ENCODE peak calls at places on chromosomes 3 and 15, in four cellular contexts. One of them, this sample, is unnamed.

GRCh38 chr15:37014137-37014536 is 86.2 kb downstream of the MEIS2 start:
- DNase-seq in K562: no peak
- DNase-seq in H1: no peak
- DNase-seq in HepG2: no peak
- DNase-seq in this sample: no peak

GRCh38 chr3:9746330-9746729 is 3.4 kb upstream of the OGG1 start:
- DNase-seq in K562: no peak
- DNase-seq in H1: no peak
- DNase-seq in HepG2: no peak
- DNase-seq in this sample: no peak

GRCh38 chr3:195148553-195148952 is 122.4 kb downstream of the XXYLT1 start:
- DNase-seq in K562: no peak
- DNase-seq in H1: no peak
- DNase-seq in HepG2: no peak
- DNase-seq in this sample: no peak

GRCh38 chr3:13083898-13084297 is 10.7 kb upstream of the IQSEC1 start:
- DNase-seq in K562: no peak
- DNase-seq in H1: no peak
- DNase-seq in HepG2: no peak
- DNase-seq in this sample: no peak

GRCh38 chr3:14496351-14496750 is 43.8 kb downstream of the GRIP2 start:
- DNase-seq in K562: no peak
- DNase-seq in H1: no peak
- DNase-seq in HepG2: no peak
- DNase-seq in this sample: no peak

GRCh38 chr15:101060576-101061551 is 141.7 kb downstream of the LRRK1 start:
- DNase-seq in K562: no peak
- DNase-seq in H1: no peak
- DNase-seq in HepG2: no peak
- DNase-seq in this sample: no peak

GRCh38 chr15:42371125-42371524 is 11.8 kb downstream of the CAPN3 start:
- DNase-seq in K562: peak
- DNase-seq in H1: no peak
- DNase-seq in HepG2: peak
- DNase-seq in this sample: peak

GRCh38 chr3:5389057-5389456 is 201.6 kb downstream of the EDEM1 start:
- DNase-seq in K562: no peak
- DNase-seq in H1: no peak
- DNase-seq in HepG2: peak
- DNase-seq in this sample: peak

GRCh38 chr15:96273317-96274086 is 57.0 kb upstream of the NR2F2 start:
- DNase-seq in K562: peak
- DNase-seq in H1: no peak
- DNase-seq in HepG2: no peak
- DNase-seq in this sample: peak

GRCh38 chr3:171417813-171418212 is 42.4 kb downstream of the TNIK start:
- DNase-seq in K562: no peak
- DNase-seq in H1: no peak
- DNase-seq in HepG2: peak
- DNase-seq in this sample: no peak

GRCh38 chr3:124797426-124797945 is 67.2 kb downstream of the UMPS start:
- DNase-seq in K562: no peak
- DNase-seq in H1: no peak
- DNase-seq in HepG2: no peak
- DNase-seq in this sample: no peak

GRCh38 chr3:126200534-126200933 is 20.1 kb upstream of the ALDH1L1 start:
- DNase-seq in K562: no peak
- DNase-seq in H1: no peak
- DNase-seq in HepG2: no peak
- DNase-seq in this sample: no peak

GRCh38 chr3:60809857-60810256 is 441.4 kb downstream of the FHIT start:
- DNase-seq in K562: no peak
- DNase-seq in H1: no peak
- DNase-seq in HepG2: peak
- DNase-seq in this sample: no peak

GRCh38 chr15:99454941-99455795 is 110.6 kb upstream of the MEF2A start:
- DNase-seq in K562: no peak
- DNase-seq in H1: no peak
- DNase-seq in HepG2: peak
- DNase-seq in this sample: peak

GRCh38 chr3:112464264-112464663 is 35.0 kb downstream of the BTLA start:
- DNase-seq in K562: no peak
- DNase-seq in H1: no peak
- DNase-seq in HepG2: no peak
- DNase-seq in this sample: no peak

DNA sequence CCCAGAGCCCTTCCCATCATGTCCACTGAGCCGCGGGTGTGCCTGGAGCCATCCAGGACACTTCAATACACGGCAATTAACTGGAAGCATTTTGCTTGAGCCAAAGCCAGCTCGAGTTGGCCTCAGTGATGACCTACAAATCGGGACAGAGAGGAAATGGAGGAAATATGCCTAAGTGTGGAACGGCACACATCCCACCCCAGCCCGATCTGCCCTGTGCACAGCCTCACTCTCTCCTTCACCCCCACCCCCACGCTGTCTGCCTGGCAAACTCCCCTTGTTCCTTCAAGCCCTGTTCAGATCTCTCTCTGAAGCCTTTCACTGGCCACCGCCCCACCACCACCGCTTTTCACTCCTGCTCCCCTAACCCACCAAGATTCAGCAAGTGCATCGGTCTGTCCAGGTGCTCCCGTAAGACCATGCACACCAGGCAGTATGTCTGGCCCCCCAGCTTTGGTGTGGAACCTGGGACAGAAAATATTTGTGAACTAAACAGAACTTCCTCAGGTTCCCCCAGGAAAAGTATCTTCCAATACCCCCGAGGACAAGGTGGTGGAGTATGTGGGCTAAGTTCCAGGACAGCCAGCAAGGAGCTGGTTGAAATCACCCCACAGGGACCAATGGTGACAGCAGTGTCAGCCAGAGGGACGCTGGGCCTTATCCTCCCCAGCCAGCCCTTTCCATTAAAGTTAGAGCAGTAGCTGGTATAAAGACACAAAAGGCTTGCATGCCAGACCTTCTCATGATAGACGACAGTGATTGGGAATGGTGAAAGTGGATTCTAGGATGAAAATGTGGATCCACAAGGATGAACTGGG is 83.7 kb downstream of the VGLL4 start:
- DNase-seq in K562: no peak
- DNase-seq in H1: no peak
- DNase-seq in HepG2: no peak
- DNase-seq in this sample: no peak
- TF ChIP-seq FOSL1 in K562: no peak
- TF ChIP-seq FOSL1 in H1: no peak
- TF ChIP-seq FOSL1 in HepG2: no peak
- TF ChIP-seq FOSL1 in this sample: no peak

DNA sequence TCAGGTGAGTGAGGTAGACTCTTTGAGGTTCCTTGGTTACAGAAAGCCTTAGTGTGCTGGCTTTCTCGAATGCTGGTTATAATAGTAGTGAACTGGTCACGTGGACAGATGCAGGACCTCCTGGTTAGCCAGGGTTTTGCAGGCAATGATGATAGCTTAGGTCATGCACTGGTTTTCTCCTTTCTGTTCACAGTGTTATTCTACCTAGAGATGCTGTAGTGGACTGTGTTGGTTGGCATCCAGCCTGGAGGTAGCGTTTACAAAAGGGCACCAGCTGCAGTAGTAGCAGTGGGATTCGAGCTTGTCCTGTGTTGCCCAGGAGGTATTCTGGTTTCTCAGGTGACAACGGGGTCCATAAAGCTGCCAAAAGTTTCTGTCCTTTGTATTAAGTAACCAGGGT is 27.0 kb downstream of the PCCB start:
- DNase-seq in K562: no peak
- DNase-seq in H1: no peak
- DNase-seq in HepG2: no peak
- DNase-seq in this sample: no peak
- H3K27ac ChIP-seq in K562: no peak
- H3K27ac ChIP-seq in H1: no peak
- H3K27ac ChIP-seq in HepG2: no peak
- H3K27ac ChIP-seq in this sample: no peak

GRCh38 chr15:78638658-78639314 is 2.2 kb downstream of the CHRNB4 start:
- DNase-seq in K562: peak
- DNase-seq in H1: peak
- DNase-seq in HepG2: peak
- DNase-seq in this sample: peak
- TF ChIP-seq FOSL1 in K562: no peak
- TF ChIP-seq FOSL1 in H1: no peak
- TF ChIP-seq FOSL1 in HepG2: no peak
- TF ChIP-seq FOSL1 in this sample: no peak

GRCh38 chr15:64912379-64912778 is 677 bp downstream of the ANKDD1A start:
- DNase-seq in K562: no peak
- DNase-seq in H1: no peak
- DNase-seq in HepG2: no peak
- DNase-seq in this sample: no peak
- H3K27ac ChIP-seq in K562: no peak
- H3K27ac ChIP-seq in H1: no peak
- H3K27ac ChIP-seq in HepG2: no peak
- H3K27ac ChIP-seq in this sample: no peak

GRCh38 chr3:114649331-114649730 is 355.5 kb downstream of the TIGIT start:
- DNase-seq in K562: no peak
- DNase-seq in H1: no peak
- DNase-seq in HepG2: peak
- DNase-seq in this sample: peak

GRCh38 chr3:114651555-114651954 is 357.7 kb downstream of the TIGIT start:
- DNase-seq in K562: no peak
- DNase-seq in H1: no peak
- DNase-seq in HepG2: no peak
- DNase-seq in this sample: no peak

GRCh38 chr3:114646521-114646920 is 352.7 kb downstream of the TIGIT start:
- DNase-seq in K562: no peak
- DNase-seq in H1: no peak
- DNase-seq in HepG2: no peak
- DNase-seq in this sample: no peak

GRCh38 chr3:114645392-114645791 is 351.6 kb downstream of the TIGIT start:
- DNase-seq in K562: no peak
- DNase-seq in H1: no peak
- DNase-seq in HepG2: peak
- DNase-seq in this sample: peak

GRCh38 chr3:114650808-114651207 is 357.0 kb downstream of the TIGIT start:
- DNase-seq in K562: no peak
- DNase-seq in H1: no peak
- DNase-seq in HepG2: peak
- DNase-seq in this sample: peak
- TF ChIP-seq FOSL1 in K562: no peak
- TF ChIP-seq FOSL1 in H1: no peak
- TF ChIP-seq FOSL1 in HepG2: no peak
- TF ChIP-seq FOSL1 in this sample: peak

GRCh38 chr3:138775254-138775595 is 59.5 kb downstream of the PIK3CB start:
- DNase-seq in K562: no peak
- DNase-seq in H1: no peak
- DNase-seq in HepG2: no peak
- DNase-seq in this sample: no peak
- H3K27ac ChIP-seq in K562: peak
- H3K27ac ChIP-seq in H1: no peak
- H3K27ac ChIP-seq in HepG2: peak
- H3K27ac ChIP-seq in this sample: peak

DNA sequence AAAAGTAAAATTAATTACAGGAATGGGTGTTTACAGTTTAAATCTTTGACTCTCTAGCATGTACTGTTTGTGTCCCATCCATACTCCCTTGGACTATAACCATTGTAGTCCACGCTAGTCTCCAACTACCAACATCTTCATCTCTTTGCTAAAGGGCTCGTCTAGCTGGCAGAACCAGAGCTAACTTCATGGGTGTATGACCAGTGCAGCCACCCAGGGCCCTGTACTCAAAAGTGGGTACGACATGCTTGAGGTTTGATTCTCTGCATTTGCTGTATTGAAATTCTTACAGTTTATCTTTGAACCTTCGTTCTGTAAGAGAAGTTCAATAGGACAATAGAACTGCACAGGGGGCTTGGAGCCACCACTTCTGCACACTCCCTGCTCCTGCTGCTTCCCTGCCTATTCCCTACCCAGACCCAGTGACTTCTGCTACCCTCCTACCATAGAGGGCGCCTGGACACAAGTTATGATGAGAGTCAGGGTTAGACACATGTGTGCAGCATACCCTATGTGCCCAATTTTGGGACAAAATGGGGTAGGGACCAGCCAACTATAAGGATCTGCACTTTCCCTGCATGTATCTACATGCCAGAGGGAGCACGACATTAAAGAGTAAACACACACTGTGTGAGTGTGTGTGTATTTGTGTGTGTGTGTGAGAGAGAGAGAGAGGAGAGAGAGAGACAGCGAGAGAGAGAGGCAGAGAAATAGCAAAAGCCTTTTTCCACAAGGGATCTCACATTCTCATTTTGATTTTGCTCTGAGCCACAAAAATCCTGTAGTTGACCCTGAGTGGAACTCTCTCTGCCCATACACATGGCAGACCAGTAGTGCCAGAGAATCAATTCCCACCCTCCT is 59.0 kb upstream of the NECTIN3 start:
- DNase-seq in K562: no peak
- DNase-seq in H1: no peak
- DNase-seq in HepG2: peak
- DNase-seq in this sample: peak
- TF ChIP-seq FOSL1 in K562: no peak
- TF ChIP-seq FOSL1 in H1: no peak
- TF ChIP-seq FOSL1 in HepG2: no peak
- TF ChIP-seq FOSL1 in this sample: no peak

GRCh38 chr15:59792359-59792758 is 103.2 kb upstream of the BNIP2 start:
- DNase-seq in K562: no peak
- DNase-seq in H1: no peak
- DNase-seq in HepG2: no peak
- DNase-seq in this sample: no peak
- H3K27ac ChIP-seq in K562: no peak
- H3K27ac ChIP-seq in H1: no peak
- H3K27ac ChIP-seq in HepG2: no peak
- H3K27ac ChIP-seq in this sample: no peak

This sample was measured in HCT116.